ENCODE peak calls at places on chromosomes 1 and 21, in five cellular contexts. One of them, this sample, is unnamed.

GRCh38 chr1:4711191-4711915 is 56.9 kb downstream of the AJAP1 start:
- DNase-seq in spleen: peak
- DNase-seq in left lung: peak
- DNase-seq in MM.1S: no peak
- DNase-seq in colonic mucosa: no peak
- DNase-seq in this sample: no peak

GRCh38 chr1:211701733-211702132 is 26.3 kb upstream of the NEK2 start:
- DNase-seq in spleen: no peak
- DNase-seq in left lung: no peak
- DNase-seq in MM.1S: no peak
- DNase-seq in colonic mucosa: no peak
- DNase-seq in this sample: no peak

GRCh38 chr1:154866257-154866994 is 3.7 kb downstream of the KCNN3 start:
- DNase-seq in spleen: no peak
- DNase-seq in left lung: no peak
- DNase-seq in MM.1S: no peak
- DNase-seq in colonic mucosa: no peak
- DNase-seq in this sample: no peak

GRCh38 chr1:10932088-10932487 is 80.4 kb upstream of the TARDBP start:
- DNase-seq in spleen: no peak
- DNase-seq in left lung: no peak
- DNase-seq in MM.1S: peak
- DNase-seq in colonic mucosa: no peak
- DNase-seq in this sample: no peak

GRCh38 chr1:36530791-36531190 is 48.1 kb upstream of the CSF3R start:
- DNase-seq in spleen: peak
- DNase-seq in left lung: no peak
- DNase-seq in MM.1S: no peak
- DNase-seq in colonic mucosa: no peak
- DNase-seq in this sample: no peak

GRCh38 chr21:43361127-43361492 is 65.8 kb downstream of the SIK1 start:
- DNase-seq in spleen: no peak
- DNase-seq in left lung: peak
- DNase-seq in MM.1S: peak
- DNase-seq in colonic mucosa: no peak
- DNase-seq in this sample: no peak

GRCh38 chr1:172640146-172640545 is 18.8 kb upstream of the FASLG start:
- DNase-seq in spleen: no peak
- DNase-seq in left lung: no peak
- DNase-seq in MM.1S: no peak
- DNase-seq in colonic mucosa: no peak
- DNase-seq in this sample: no peak

GRCh38 chr1:88956003-88956402 is 36.4 kb downstream of the KYAT3 start:
- DNase-seq in spleen: no peak
- DNase-seq in left lung: no peak
- DNase-seq in MM.1S: no peak
- DNase-seq in colonic mucosa: no peak
- DNase-seq in this sample: no peak

GRCh38 chr21:15210235-15210678 is 145.5 kb upstream of the NRIP1 start:
- DNase-seq in spleen: peak
- DNase-seq in left lung: peak
- DNase-seq in MM.1S: no peak
- DNase-seq in colonic mucosa: no peak
- DNase-seq in this sample: no peak

GRCh38 chr1:20149601-20150325 is 10.6 kb downstream of the PLA2G2F start:
- DNase-seq in spleen: no peak
- DNase-seq in left lung: no peak
- DNase-seq in MM.1S: no peak
- DNase-seq in colonic mucosa: no peak
- DNase-seq in this sample: no peak

GRCh38 chr1:86018311-86018923 is 138.2 kb downstream of the COL24A1 start:
- DNase-seq in spleen: no peak
- DNase-seq in left lung: no peak
- DNase-seq in MM.1S: peak
- DNase-seq in colonic mucosa: no peak
- DNase-seq in this sample: no peak

GRCh38 chr1:111406325-111406768 is 21.2 kb downstream of the OVGP1 start:
- DNase-seq in spleen: peak
- DNase-seq in left lung: no peak
- DNase-seq in MM.1S: peak
- DNase-seq in colonic mucosa: peak
- DNase-seq in this sample: no peak

GRCh38 chr21:41653944-41654625 is 112.8 kb downstream of the RIPK4 start:
- DNase-seq in spleen: no peak
- DNase-seq in left lung: no peak
- DNase-seq in MM.1S: no peak
- DNase-seq in colonic mucosa: no peak
- DNase-seq in this sample: no peak
- H3K27ac ChIP-seq in spleen: no peak
- H3K27ac ChIP-seq in left lung: no peak
- H3K27ac ChIP-seq in MM.1S: no peak
- H3K27ac ChIP-seq in colonic mucosa: no peak
- H3K27ac ChIP-seq in this sample: no peak

GRCh38 chr1:116367256-116367949 is 5.6 kb upstream of the ATP1A1 start:
- DNase-seq in spleen: no peak
- DNase-seq in left lung: no peak
- DNase-seq in MM.1S: no peak
- DNase-seq in colonic mucosa: no peak
- DNase-seq in this sample: no peak

GRCh38 chr1:116370186-116370585 is 2.9 kb upstream of the ATP1A1 start:
- DNase-seq in spleen: no peak
- DNase-seq in left lung: no peak
- DNase-seq in MM.1S: no peak
- DNase-seq in colonic mucosa: no peak
- DNase-seq in this sample: no peak

GRCh38 chr1:116365857-116366256 is 7.2 kb upstream of the ATP1A1 start:
- DNase-seq in spleen: no peak
- DNase-seq in left lung: no peak
- DNase-seq in MM.1S: no peak
- DNase-seq in colonic mucosa: no peak
- DNase-seq in this sample: no peak

GRCh38 chr1:116365353-116365780 is 7.7 kb upstream of the ATP1A1 start:
- DNase-seq in spleen: no peak
- DNase-seq in left lung: no peak
- DNase-seq in MM.1S: no peak
- DNase-seq in colonic mucosa: no peak
- DNase-seq in this sample: no peak

DNA sequence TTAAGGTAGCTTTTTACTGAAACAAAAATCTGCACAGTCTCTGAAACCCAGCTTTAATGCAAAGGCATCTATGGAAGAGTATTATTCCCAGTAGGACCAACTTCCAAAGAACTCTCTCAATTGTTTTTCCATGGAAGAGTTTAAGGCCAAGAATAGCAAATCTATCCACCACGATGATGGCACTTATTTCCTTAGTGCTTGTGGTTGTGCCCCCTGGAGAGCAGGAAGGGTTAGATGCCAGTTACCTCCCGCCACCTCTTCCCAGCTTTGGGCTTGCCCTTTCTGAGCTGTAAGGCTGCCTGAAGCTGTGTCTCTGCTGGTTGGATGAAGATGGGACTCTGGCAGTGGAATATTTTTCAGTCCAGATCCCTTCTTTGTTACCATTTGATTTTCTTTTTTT is 4.8 kb upstream of the ATP1A1 start:
- DNase-seq in spleen: no peak
- DNase-seq in left lung: no peak
- DNase-seq in MM.1S: no peak
- DNase-seq in colonic mucosa: no peak
- DNase-seq in this sample: no peak
- H3K27ac ChIP-seq in spleen: no peak
- H3K27ac ChIP-seq in left lung: no peak
- H3K27ac ChIP-seq in MM.1S: no peak
- H3K27ac ChIP-seq in colonic mucosa: no peak
- H3K27ac ChIP-seq in this sample: no peak

GRCh38 chr1:109373051-109373593 is 24.6 kb downstream of the SORT1 start:
- DNase-seq in spleen: no peak
- DNase-seq in left lung: no peak
- DNase-seq in MM.1S: no peak
- DNase-seq in colonic mucosa: peak
- DNase-seq in this sample: no peak
- H3K27ac ChIP-seq in spleen: no peak
- H3K27ac ChIP-seq in left lung: no peak
- H3K27ac ChIP-seq in MM.1S: no peak
- H3K27ac ChIP-seq in colonic mucosa: no peak
- H3K27ac ChIP-seq in this sample: no peak

DNA sequence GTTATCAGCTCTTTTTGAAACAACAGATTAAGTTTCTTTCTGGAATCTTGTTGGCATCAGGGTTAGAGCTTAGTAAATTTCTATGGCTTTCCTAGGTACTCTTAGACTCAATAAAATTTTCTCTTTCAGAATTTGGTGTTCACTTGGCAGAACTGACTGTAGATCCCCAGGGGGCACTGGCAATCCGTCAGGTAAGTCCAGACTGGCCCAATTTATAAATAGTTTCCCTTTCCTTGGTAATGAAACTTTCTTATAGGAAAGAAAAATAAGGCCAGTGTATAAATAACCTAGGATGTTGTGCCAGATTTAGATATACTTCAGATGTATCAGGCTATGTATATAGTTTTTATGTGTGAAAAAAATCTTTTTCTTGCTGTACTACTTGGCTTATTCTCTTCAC is 18.2 kb downstream of the IPO9 start:
- DNase-seq in spleen: no peak
- DNase-seq in left lung: no peak
- DNase-seq in MM.1S: no peak
- DNase-seq in colonic mucosa: no peak
- DNase-seq in this sample: no peak
- H3K27ac ChIP-seq in spleen: no peak
- H3K27ac ChIP-seq in left lung: no peak
- H3K27ac ChIP-seq in MM.1S: no peak
- H3K27ac ChIP-seq in colonic mucosa: no peak
- H3K27ac ChIP-seq in this sample: no peak

GRCh38 chr1:169707917-169708604 is 3.4 kb downstream of the SELL start:
- DNase-seq in spleen: no peak
- DNase-seq in left lung: no peak
- DNase-seq in MM.1S: no peak
- DNase-seq in colonic mucosa: no peak
- DNase-seq in this sample: no peak

GRCh38 chr1:169701261-169701802 is 10.1 kb downstream of the SELL start:
- DNase-seq in spleen: no peak
- DNase-seq in left lung: no peak
- DNase-seq in MM.1S: no peak
- DNase-seq in colonic mucosa: no peak
- DNase-seq in this sample: no peak

GRCh38 chr1:169708633-169709032 is 2.8 kb downstream of the SELL start:
- DNase-seq in spleen: no peak
- DNase-seq in left lung: no peak
- DNase-seq in MM.1S: no peak
- DNase-seq in colonic mucosa: no peak
- DNase-seq in this sample: no peak

GRCh38 chr1:169699769-169700168 is 11.7 kb downstream of the SELL start:
- DNase-seq in spleen: no peak
- DNase-seq in left lung: no peak
- DNase-seq in MM.1S: no peak
- DNase-seq in colonic mucosa: no peak
- DNase-seq in this sample: no peak

GRCh38 chr1:169704797-169705196 is 6.6 kb downstream of the SELL start:
- DNase-seq in spleen: no peak
- DNase-seq in left lung: no peak
- DNase-seq in MM.1S: no peak
- DNase-seq in colonic mucosa: no peak
- DNase-seq in this sample: no peak
- H3K27ac ChIP-seq in spleen: peak
- H3K27ac ChIP-seq in left lung: peak
- H3K27ac ChIP-seq in MM.1S: no peak
- H3K27ac ChIP-seq in colonic mucosa: no peak
- H3K27ac ChIP-seq in this sample: no peak

GRCh38 chr21:35476616-35477395 is 427.7 kb upstream of the RUNX1 start:
- DNase-seq in spleen: no peak
- DNase-seq in left lung: no peak
- DNase-seq in MM.1S: no peak
- DNase-seq in colonic mucosa: no peak
- DNase-seq in this sample: no peak
- H3K27ac ChIP-seq in spleen: no peak
- H3K27ac ChIP-seq in left lung: peak
- H3K27ac ChIP-seq in MM.1S: no peak
- H3K27ac ChIP-seq in colonic mucosa: peak
- H3K27ac ChIP-seq in this sample: no peak

GRCh38 chr1:198889732-198890131 is 250.9 kb downstream of the PTPRC start:
- DNase-seq in spleen: no peak
- DNase-seq in left lung: no peak
- DNase-seq in MM.1S: no peak
- DNase-seq in colonic mucosa: no peak
- DNase-seq in this sample: no peak
- H3K27ac ChIP-seq in spleen: no peak
- H3K27ac ChIP-seq in left lung: no peak
- H3K27ac ChIP-seq in MM.1S: no peak
- H3K27ac ChIP-seq in colonic mucosa: no peak
- H3K27ac ChIP-seq in this sample: no peak

GRCh38 chr1:84782311-84782771 is 92.1 kb upstream of the SSX2IP start:
- DNase-seq in spleen: peak
- DNase-seq in left lung: peak
- DNase-seq in MM.1S: peak
- DNase-seq in colonic mucosa: peak
- DNase-seq in this sample: peak
- H3K27ac ChIP-seq in spleen: no peak
- H3K27ac ChIP-seq in left lung: no peak
- H3K27ac ChIP-seq in MM.1S: no peak
- H3K27ac ChIP-seq in colonic mucosa: no peak
- H3K27ac ChIP-seq in this sample: no peak

DNA sequence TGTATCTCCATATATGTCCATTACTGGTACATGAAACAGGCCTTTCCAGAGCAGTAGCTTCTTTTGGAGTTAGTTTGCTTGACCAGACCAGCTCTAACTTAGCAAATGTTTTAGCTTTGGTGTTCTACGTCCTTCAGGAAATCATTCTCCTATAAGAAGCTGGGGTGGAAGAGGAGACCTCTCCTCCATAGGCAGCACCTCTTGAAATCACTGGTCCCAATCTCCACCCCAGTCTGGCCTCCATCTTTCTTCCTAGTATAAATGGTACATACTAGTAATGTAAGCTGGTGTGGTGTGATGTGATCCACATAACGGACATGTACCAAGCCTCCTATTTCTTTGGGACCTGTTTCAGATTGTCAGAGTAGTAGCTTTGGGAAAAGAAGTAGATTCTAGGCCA is 171.4 kb downstream of the DHRS3 start:
- DNase-seq in spleen: no peak
- DNase-seq in left lung: no peak
- DNase-seq in MM.1S: no peak
- DNase-seq in colonic mucosa: no peak
- DNase-seq in this sample: no peak
- H3K27ac ChIP-seq in spleen: no peak
- H3K27ac ChIP-seq in left lung: no peak
- H3K27ac ChIP-seq in MM.1S: no peak
- H3K27ac ChIP-seq in colonic mucosa: no peak
- H3K27ac ChIP-seq in this sample: no peak

This sample was measured in dorsolateral prefrontal cortex.